ENCODE peak calls at places on chromosomes 2 and 18, in five cellular contexts. S is HCT116, A is hepatocyte, H is IMR-90, U is body of pancreas. J is an unnamed sample. For H3K4me1, H3K9me3 and H3K27me3, the result is how much of the 10 kb centered on the place peaks cover.

GRCh38 chr2:237865623-237866041 is 6.2 kb downstream of the RAMP1 start:
- DNase-seq in S (no peak), A (no peak), H (no peak), U (no peak), J (no peak)

GRCh38 chr2:235126771-235127170 is 175.0 kb downstream of the SH3BP4 start:
- DNase-seq in S (no peak), A (no peak), H (no peak), U (no peak), J (no peak)

GRCh38 chr2:41836944-41837343 is 210.9 kb upstream of the PKDCC start:
- DNase-seq in S (peak), A (peak), H (peak), U (no peak), J (peak)

GRCh38 chr2:121599963-121600651 is 49.2 kb downstream of the CLASP1 start:
- DNase-seq in S (no peak), A (no peak), H (peak), U (no peak), J (no peak)

GRCh38 chr18:29651121-29651675 is 1391.3 kb downstream of the DSC3 start:
- DNase-seq in S (no peak), A (peak), H (peak), U (no peak), J (no peak)

GRCh38 chr2:220489116-220489515 is 861.7 kb downstream of the SLC4A3 start:
- DNase-seq in S (no peak), A (no peak), H (peak), U (no peak), J (no peak)

GRCh38 chr2:73489053-73489452 is 103.4 kb downstream of the ALMS1 start:
- DNase-seq in S (no peak), A (no peak), H (no peak), U (no peak), J (no peak)

GRCh38 chr18:32093523-32093922 is 1.8 kb downstream of the RNF138 start:
- DNase-seq in S (no peak), A (peak), H (peak), U (no peak), J (no peak)

GRCh38 chr2:216695401-216695821 is at the start of gene IGFBP5:
- DNase-seq in S (no peak), A (peak), H (peak), U (peak), J (peak)

GRCh38 chr2:157868993-157869392 is 7.1 kb downstream of the ACVR1 start:
- DNase-seq in S (no peak), A (no peak), H (peak), U (no peak), J (no peak)

GRCh38 chr18:11411021-11411420 is 198.4 kb upstream of the SLC35G4 start:
- DNase-seq in S (no peak), A (no peak), H (peak), U (no peak), J (no peak)

GRCh38 chr2:170236639-170237037 is 58.7 kb downstream of the MYO3B start:
- DNase-seq in S (no peak), A (no peak), H (no peak), U (no peak), J (no peak)

GRCh38 chr18:34223893-34224422 is 755 bp downstream of the NOL4 start:
- DNase-seq in S (no peak), A (no peak), H (no peak), U (no peak), J (no peak)

GRCh38 chr2:53498210-53498609 is 269.4 kb upstream of the CHAC2 start:
- DNase-seq in S (no peak), A (no peak), H (peak), U (peak), J (no peak)

GRCh38 chr2:183070942-183071844 is 7.4 kb upstream of the DUSP19 start:
- DNase-seq in S (no peak), A (peak), H (peak), U (peak), J (peak)

GRCh38 chr2:26616864-26617135 is 24.4 kb downstream of the CIB4 start:
- DNase-seq in S (no peak), A (no peak), H (no peak), U (no peak), J (no peak)

GRCh38 chr2:43228782-43229659 is 2.6 kb upstream of the ZFP36L2 start:
- DNase-seq in S (no peak), A (no peak), H (no peak), U (no peak), J (no peak)

GRCh38 chr2:98685930-98686887 is 44.7 kb downstream of the MGAT4A start:
- DNase-seq in S (no peak), A (no peak), H (no peak), U (no peak), J (no peak)

GRCh38 chr18:68662779-68663178 is 52.1 kb downstream of the TMX3 start:
- DNase-seq in S (no peak), A (no peak), H (peak), U (no peak), J (no peak)

GRCh38 chr2:84969511-84970265 is 1.3 kb upstream of the KCMF1 start:
- DNase-seq in S (no peak), A (no peak), H (peak), U (no peak), J (peak)

GRCh38 chr2:26477126-26477910 is 606 bp downstream of the OTOF start:
- DNase-seq in S (no peak), A (no peak), H (no peak), U (no peak), J (no peak)

GRCh38 chr2:35598310-35598709 is 757.3 kb upstream of the CRIM1 start:
- DNase-seq in S (no peak), A (no peak), H (no peak), U (no peak), J (no peak)
- H3K4me1 ChIP-seq in S (under half), A (under half), H (under half), U (under half), J (under half)

DNA sequence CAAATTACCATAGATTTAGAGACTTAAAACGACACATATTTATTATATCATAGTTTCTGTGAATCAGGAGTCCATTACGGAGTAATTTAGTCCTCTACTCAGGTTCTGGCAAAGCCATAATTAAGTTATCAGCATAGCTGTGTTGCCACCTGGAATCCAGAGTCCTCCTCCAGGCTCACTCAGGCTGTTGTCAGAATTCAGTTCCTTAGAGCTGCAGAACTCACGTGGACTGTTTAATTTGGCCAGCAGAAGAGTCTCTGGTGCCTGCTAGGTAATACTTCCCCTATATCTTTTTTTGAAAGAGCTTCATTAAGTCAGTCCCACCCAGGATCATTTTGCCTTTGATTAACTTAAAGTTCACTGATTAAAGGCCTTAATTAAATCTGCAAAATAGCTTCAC is 891.5 kb downstream of the SUCLG1 start:
- DNase-seq in S (no peak), A (no peak), H (no peak), U (no peak), J (no peak)
- H3K9me3 ChIP-seq in S (under half), A (under half), H (under half), U (under half), J (under half)

GRCh38 chr2:64455545-64455944 is 1.6 kb downstream of the LGALSL start:
- DNase-seq in S (no peak), A (no peak), H (no peak), U (no peak), J (no peak)
- H3K27me3 ChIP-seq in S (under half), A (under half), H (under half), U (under half), J (under half)

GRCh38 chr2:227973241-227973640 is 101.8 kb downstream of the DAW1 start:
- DNase-seq in S (no peak), A (no peak), H (no peak), U (no peak), J (no peak)
- H3K4me1 ChIP-seq in S (under half), A (under half), H (under half), U (under half), J (under half)

GRCh38 chr2:177551989-177552413 is 159.4 kb downstream of the AGPS start:
- DNase-seq in S (no peak), A (peak), H (no peak), U (peak), J (peak)

GRCh38 chr2:177547772-177548171 is 155.2 kb downstream of the AGPS start:
- DNase-seq in S (no peak), A (no peak), H (no peak), U (no peak), J (no peak)

GRCh38 chr2:177550264-177551200 is 158.0 kb downstream of the AGPS start:
- DNase-seq in S (no peak), A (no peak), H (peak), U (no peak), J (no peak)

GRCh38 chr2:177547122-177547521 is 154.5 kb downstream of the AGPS start:
- DNase-seq in S (no peak), A (no peak), H (no peak), U (no peak), J (no peak)

GRCh38 chr2:177549171-177549570 is 156.6 kb downstream of the AGPS start:
- DNase-seq in S (no peak), A (no peak), H (no peak), U (no peak), J (no peak)
- H3K9me3 ChIP-seq in S (under half), A (under half), H (under half), U (under half), J (under half)

GRCh38 chr2:210459407-210459806 is 17.2 kb downstream of the LANCL1 start:
- DNase-seq in S (no peak), A (no peak), H (no peak), U (no peak), J (no peak)

GRCh38 chr2:210458395-210458794 is 18.2 kb downstream of the LANCL1 start:
- DNase-seq in S (no peak), A (no peak), H (no peak), U (no peak), J (no peak)

GRCh38 chr2:210460863-210461227 is 15.7 kb downstream of the LANCL1 start:
- DNase-seq in S (no peak), A (no peak), H (no peak), U (no peak), J (no peak)

GRCh38 chr2:210459925-210460862 is 16.4 kb downstream of the LANCL1 start:
- DNase-seq in S (no peak), A (no peak), H (no peak), U (no peak), J (no peak)

GRCh38 chr2:210461401-210461800 is 15.2 kb downstream of the LANCL1 start:
- DNase-seq in S (no peak), A (no peak), H (no peak), U (no peak), J (no peak)
- H3K27me3 ChIP-seq in S (under half), A (under half), H (under half), U (under half), J (under half)

GRCh38 chr2:160087854-160088745 is 25.7 kb upstream of the PLA2R1 start:
- DNase-seq in S (no peak), A (no peak), H (peak), U (no peak), J (no peak)
- H3K4me1 ChIP-seq in S (under half), A (under half), H (under half), U (under half), J (under half)

GRCh38 chr2:112843288-112843687 is 6.7 kb upstream of the IL1B start:
- DNase-seq in S (no peak), A (no peak), H (no peak), U (no peak), J (no peak)
- H3K9me3 ChIP-seq in S (under half), A (under half), H (under half), U (under half), J (under half)

J was measured in testis.